ENCODE peak calls at places on chromosomes 3 and 15, in ten cellular contexts. J is tibial nerve, A is ovary, M is A549, P is breast epithelium, Z is body of pancreas, D is Peyer's patch, T is esophagus muscularis mucosa, Q is heart left ventricle, N is K562. C is an unnamed sample.

GRCh38 chr3:190225186-190225692 is 97.0 kb downstream of the CLDN1 start:
- DNase-seq in J (no peak), A (no peak), M (peak; percentile 46), P (no peak), Z (peak; percentile 24), D (no peak), T (no peak), Q (no peak), N (no peak), C (no peak)

GRCh38 chr3:42061711-42062408 is 29.3 kb upstream of the TRAK1 start:
- DNase-seq in J (peak; percentile 47), A (no peak), M (peak; percentile 85), P (peak; percentile 45), Z (peak; percentile 62), D (no peak), T (no peak), Q (peak; percentile 85), N (no peak), C (no peak)

GRCh38 chr3:16587703-16588070 is 17.5 kb downstream of the DAZL start:
- DNase-seq in J (no peak), A (no peak), M (no peak), P (no peak), Z (no peak), D (no peak), T (no peak), Q (no peak), N (no peak), C (no peak)

GRCh38 chr3:60954049-60954448 is 297.2 kb downstream of the FHIT start:
- DNase-seq in J (no peak), A (no peak), M (no peak), P (no peak), Z (no peak), D (no peak), T (no peak), Q (no peak), N (no peak), C (no peak)

GRCh38 chr15:33188654-33189257 is 5.8 kb downstream of the FMN1 start:
- DNase-seq in J (no peak), A (no peak), M (no peak), P (no peak), Z (peak; percentile 16), D (no peak), T (no peak), Q (no peak), N (no peak), C (no peak)

GRCh38 chr3:53680026-53680425 is 166.2 kb downstream of the CHDH start:
- DNase-seq in J (no peak), A (peak; percentile 47), M (no peak), P (no peak), Z (peak; percentile 64), D (no peak), T (peak; percentile 87), Q (no peak), N (no peak), C (no peak)

GRCh38 chr15:89917442-89918085 is 4.8 kb upstream of the ARPIN start:
- DNase-seq in J (no peak), A (no peak), M (no peak), P (no peak), Z (no peak), D (no peak), T (no peak), Q (no peak), N (no peak), C (no peak)

GRCh38 chr15:92979011-92979701 is 79.0 kb downstream of the CHD2 start:
- DNase-seq in J (no peak), A (no peak), M (no peak), P (no peak), Z (no peak), D (no peak), T (no peak), Q (no peak), N (no peak), C (no peak)

GRCh38 chr3:20039765-20040475 is at the start of gene KAT2B:
- DNase-seq in J (peak; percentile 63), A (peak; percentile 84), M (peak; percentile 74), P (peak; percentile 52), Z (peak; percentile 83), D (peak; percentile 86), T (peak; percentile 93), Q (peak; percentile 92), N (peak; percentile 89), C (peak; percentile 22)

GRCh38 chr3:112531358-112531781 is 30.4 kb downstream of the ATG3 start:
- DNase-seq in J (no peak), A (no peak), M (peak; percentile 38), P (no peak), Z (no peak), D (no peak), T (no peak), Q (no peak), N (peak; percentile 17), C (no peak)

GRCh38 chr3:44764248-44764647 is 2.7 kb downstream of the KIF15 start:
- DNase-seq in J (no peak), A (no peak), M (no peak), P (no peak), Z (no peak), D (no peak), T (no peak), Q (no peak), N (no peak), C (no peak)

GRCh38 chr3:44762690-44763089 is 1.1 kb downstream of the KIF15 start:
- DNase-seq in J (no peak), A (no peak), M (no peak), P (no peak), Z (no peak), D (no peak), T (no peak), Q (no peak), N (no peak), C (no peak)

GRCh38 chr3:44762170-44762677 is 630 bp downstream of the KIF15 start:
- DNase-seq in J (no peak), A (no peak), M (no peak), P (no peak), Z (no peak), D (no peak), T (no peak), Q (no peak), N (no peak), C (no peak)

DNA sequence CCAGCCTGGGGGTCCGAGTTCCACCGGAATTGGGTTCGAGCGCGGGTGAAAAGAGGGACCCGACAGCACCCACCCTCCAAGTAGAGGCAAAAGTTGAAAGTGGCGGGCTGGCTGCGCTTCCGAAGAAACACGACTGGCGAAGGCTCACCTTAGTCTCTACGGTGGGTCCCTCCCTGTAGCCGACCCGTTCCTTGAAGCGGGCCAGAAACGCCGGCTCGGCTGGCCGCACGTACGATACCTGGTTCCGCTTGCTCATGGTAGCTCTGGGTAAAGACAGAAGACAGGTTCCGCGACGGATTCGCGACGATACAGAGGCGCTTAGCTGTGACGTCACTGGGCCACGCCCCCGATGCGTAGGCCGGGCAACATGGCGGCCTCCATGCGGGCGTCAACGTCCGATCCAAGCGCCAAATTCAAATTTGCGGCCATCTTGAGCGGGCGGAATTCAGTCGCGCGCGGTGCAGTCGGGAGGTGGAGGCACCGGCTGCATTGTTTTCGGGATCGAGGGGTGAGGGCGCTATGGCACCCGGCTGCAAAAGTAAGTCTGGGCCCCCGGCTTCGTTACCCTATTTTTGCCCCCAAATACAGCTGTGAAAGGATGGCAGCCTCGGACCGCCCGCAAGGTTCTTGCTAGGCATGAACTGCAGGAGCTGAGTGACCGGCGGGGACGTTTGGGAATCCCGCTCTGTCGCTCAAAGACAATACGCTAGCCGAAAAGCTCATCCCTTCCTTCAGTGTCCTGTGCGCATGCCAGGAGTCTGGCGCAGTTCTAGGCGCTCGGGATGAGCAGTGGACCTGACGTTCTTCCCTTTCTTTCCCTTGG is at the start of the genes KIAA1143 and KIF15:
- DNase-seq in J (peak; percentile 92), A (peak; percentile 94), M (peak; percentile 96), P (peak; percentile 96), Z (peak; percentile 96), D (peak; percentile 96), T (peak; percentile 98), Q (peak; percentile 98), N (peak; percentile 96), C (peak; percentile 77)
- TF ChIP-seq CTCF in J (no peak), A (no peak), M (no peak), P (peak; percentile 12), Z (no peak), D (no peak), T (no peak), Q (no peak), N (no peak), C (no peak)

DNA sequence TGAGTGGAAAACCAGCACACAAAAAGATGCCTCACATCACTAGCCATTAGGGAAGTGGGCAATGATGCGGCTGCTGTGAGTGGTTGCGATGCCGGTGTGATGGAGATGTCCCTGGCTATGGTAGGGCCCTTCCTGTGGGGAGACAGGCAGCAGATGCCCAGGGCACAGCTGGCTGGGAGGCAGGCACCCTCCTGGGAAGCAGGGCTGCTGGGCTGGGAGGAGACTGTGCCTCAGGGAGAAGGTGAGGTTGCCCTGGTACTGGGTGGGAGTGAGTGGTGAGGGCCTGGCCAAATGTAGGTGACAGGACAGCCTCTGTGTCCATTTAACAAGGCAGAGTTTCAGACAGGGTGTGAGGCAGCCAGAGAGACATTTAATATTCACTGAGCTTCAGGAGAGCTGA is 335.6 kb downstream of the OCA2 start:
- DNase-seq in J (no peak), A (no peak), M (no peak), P (no peak), Z (no peak), D (no peak), T (peak; percentile 75), Q (no peak), N (no peak), C (no peak)
- H3K9me3 ChIP-seq in J (no peaks in the 10 kb centered on the region), A (no peaks in the 10 kb centered on the region), M (no peaks in the 10 kb centered on the region), P (no peaks in the 10 kb centered on the region), Z (no peaks in the 10 kb centered on the region), D (no peaks in the 10 kb centered on the region), T (no peaks in the 10 kb centered on the region), Q (no peaks in the 10 kb centered on the region), N (no peaks in the 10 kb centered on the region), C (peaks cover 13% of the 10 kb centered on the region)

GRCh38 chr3:194730369-194730768 is 44.7 kb downstream of the FAM43A start:
- DNase-seq in J (no peak), A (no peak), M (no peak), P (no peak), Z (peak; percentile 71), D (no peak), T (no peak), Q (no peak), N (no peak), C (no peak)
- TF ChIP-seq POLR2A in J (no peak), A (no peak), M (no peak), P (no peak), Z (peak; percentile 46), D (peak; percentile 18), T (no peak), Q (no peak), N (no peak), C (no peak)

DNA sequence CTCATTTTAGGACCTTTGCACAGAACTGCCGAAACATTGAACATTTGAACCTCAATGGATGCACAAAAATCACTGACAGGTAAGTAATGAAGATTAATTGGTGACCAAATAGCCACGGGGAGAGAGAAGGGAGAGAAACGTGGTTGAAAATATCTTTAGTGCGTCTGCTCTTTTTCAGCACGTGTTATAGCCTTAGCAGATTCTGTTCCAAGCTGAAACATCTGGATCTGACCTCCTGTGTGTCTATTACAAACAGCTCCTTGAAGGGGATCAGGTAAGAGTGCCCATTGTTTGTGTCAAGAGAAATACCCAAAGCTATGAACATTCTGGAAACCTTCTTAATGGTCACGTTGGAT is 67.1 kb downstream of the UBP1 start:
- DNase-seq in J (no peak), A (no peak), M (no peak), P (no peak), Z (no peak), D (no peak), T (no peak), Q (no peak), N (no peak), C (no peak)
- TF ChIP-seq CTCF in J (no peak), A (no peak), M (no peak), P (no peak), Z (no peak), D (no peak), T (no peak), Q (no peak), N (no peak), C (no peak)